ENCODE peak calls at places on chromosomes 12 and 14, in ten cellular contexts. D, L, W, F, Q, Y, I, B, X and O are unnamed samples.

GRCh38 chr12:124233846-124234620 is 60.9 kb upstream of the RFLNA start:
- DNase-seq in D (no peak), L (no peak), W (peak), F (no peak), Q (peak), Y (no peak), I (no peak), B (peak), X (no peak), O (peak)

GRCh38 chr12:67989184-67989965 is at the start of gene IFNG-AS1:
- DNase-seq in D (no peak), L (no peak), W (no peak), F (no peak), Q (no peak), Y (peak), I (no peak), B (no peak), X (no peak), O (no peak)

GRCh38 chr12:14873440-14874185 is 12.0 kb downstream of the MGP start:
- DNase-seq in D (peak), L (no peak), W (no peak), F (no peak), Q (no peak), Y (peak), I (no peak), B (no peak), X (no peak), O (no peak)

GRCh38 chr12:93777249-93777648 is 100.1 kb downstream of the CRADD start:
- DNase-seq in D (peak), L (no peak), W (peak), F (no peak), Q (peak), Y (no peak), I (no peak), B (peak), X (no peak), O (peak)

GRCh38 chr12:102948941-102949352 is 8.5 kb upstream of the ASCL1 start:
- DNase-seq in D (peak), L (no peak), W (peak), F (peak), Q (no peak), Y (peak), I (peak), B (peak), X (peak), O (peak)

GRCh38 chr14:105394714-105395537 is 3.4 kb upstream of the TEX22 start:
- DNase-seq in D (no peak), L (peak), W (no peak), F (no peak), Q (no peak), Y (no peak), I (no peak), B (no peak), X (no peak), O (no peak)

GRCh38 chr12:69442894-69443293 is 27.3 kb upstream of the FRS2 start:
- DNase-seq in D (peak), L (no peak), W (peak), F (no peak), Q (peak), Y (no peak), I (no peak), B (peak), X (peak), O (no peak)

GRCh38 chr14:92747701-92748258 is 647 bp downstream of the LGMN start:
- DNase-seq in D (no peak), L (no peak), W (peak), F (no peak), Q (peak), Y (peak), I (no peak), B (peak), X (peak), O (peak)

GRCh38 chr12:93347054-93347786 is 30.5 kb upstream of the NUDT4 start:
- DNase-seq in D (no peak), L (no peak), W (peak), F (no peak), Q (no peak), Y (no peak), I (no peak), B (no peak), X (no peak), O (no peak)

GRCh38 chr12:40106655-40107054 is 774 bp upstream of the SLC2A13 start:
- DNase-seq in D (no peak), L (no peak), W (no peak), F (no peak), Q (no peak), Y (no peak), I (no peak), B (no peak), X (peak), O (no peak)

GRCh38 chr12:49331360-49332222 is 5.4 kb downstream of the C1QL4 start:
- DNase-seq in D (peak), L (peak), W (peak), F (peak), Q (peak), Y (no peak), I (peak), B (peak), X (peak), O (peak)

GRCh38 chr12:128906485-128907137 is 53.3 kb downstream of the GLT1D1 start:
- DNase-seq in D (no peak), L (no peak), W (no peak), F (no peak), Q (no peak), Y (no peak), I (no peak), B (no peak), X (no peak), O (no peak)

GRCh38 chr12:92640686-92641085 is 62.1 kb upstream of the PLEKHG7 start:
- DNase-seq in D (peak), L (no peak), W (no peak), F (no peak), Q (no peak), Y (no peak), I (no peak), B (peak), X (no peak), O (peak)

GRCh38 chr12:29783773-29784666 is at the start of gene TMTC1:
- DNase-seq in D (peak), L (peak), W (peak), F (no peak), Q (peak), Y (peak), I (peak), B (peak), X (peak), O (peak)

GRCh38 chr14:76293923-76294322 is 82.0 kb upstream of the ESRRB start:
- DNase-seq in D (no peak), L (no peak), W (no peak), F (no peak), Q (no peak), Y (no peak), I (no peak), B (no peak), X (peak), O (no peak)

GRCh38 chr12:55034218-55034617 is 14.4 kb downstream of the NEUROD4 start:
- DNase-seq in D (no peak), L (no peak), W (no peak), F (no peak), Q (no peak), Y (no peak), I (peak), B (no peak), X (peak), O (no peak)

GRCh38 chr12:45216297-45216982 is 545 bp downstream of the ANO6 start:
- DNase-seq in D (peak), L (peak), W (peak), F (no peak), Q (peak), Y (peak), I (peak), B (peak), X (peak), O (peak)

GRCh38 chr12:91347686-91348085 is 165.1 kb upstream of the DCN start:
- DNase-seq in D (no peak), L (no peak), W (no peak), F (no peak), Q (no peak), Y (no peak), I (no peak), B (peak), X (no peak), O (peak)

GRCh38 chr12:118981285-118982201 is at the start of gene SRRM4:
- DNase-seq in D (no peak), L (peak), W (no peak), F (no peak), Q (no peak), Y (no peak), I (peak), B (peak), X (peak), O (no peak)

GRCh38 chr14:20516921-20517320 is 11.6 kb downstream of the RNASE10 start:
- DNase-seq in D (peak), L (no peak), W (peak), F (no peak), Q (peak), Y (no peak), I (no peak), B (peak), X (no peak), O (peak)

GRCh38 chr14:39060818-39061437 is 42.1 kb downstream of the SEC23A start:
- DNase-seq in D (no peak), L (no peak), W (no peak), F (no peak), Q (no peak), Y (peak), I (no peak), B (no peak), X (no peak), O (no peak)

GRCh38 chr14:73786632-73786941 is 65.0 kb upstream of the PTGR2 start:
- DNase-seq in D (peak), L (peak), W (peak), F (no peak), Q (no peak), Y (no peak), I (peak), B (peak), X (peak), O (peak)

GRCh38 chr12:97308576-97309198 is 153.9 kb upstream of the RMST start:
- DNase-seq in D (peak), L (no peak), W (peak), F (peak), Q (peak), Y (peak), I (no peak), B (peak), X (no peak), O (peak)

GRCh38 chr14:68955164-68955921 is 23.8 kb downstream of the ACTN1 start:
- DNase-seq in D (peak), L (peak), W (peak), F (no peak), Q (no peak), Y (no peak), I (no peak), B (peak), X (no peak), O (peak)

GRCh38 chr12:43332977-43333649 is 218.9 kb downstream of the ADAMTS20 start:
- DNase-seq in D (peak), L (no peak), W (peak), F (no peak), Q (peak), Y (no peak), I (no peak), B (peak), X (no peak), O (peak)

GRCh38 chr12:71567562-71567961 is 96.1 kb downstream of the ZFC3H1 start:
- DNase-seq in D (no peak), L (no peak), W (no peak), F (no peak), Q (no peak), Y (no peak), I (no peak), B (peak), X (no peak), O (no peak)

GRCh38 chr14:80456200-80456599 is 244.9 kb upstream of the DIO2 start:
- DNase-seq in D (peak), L (no peak), W (no peak), F (no peak), Q (peak), Y (no peak), I (no peak), B (peak), X (no peak), O (peak)

GRCh38 chr14:104132981-104133380 is 5.4 kb upstream of the KIF26A start:
- DNase-seq in D (no peak), L (peak), W (no peak), F (no peak), Q (no peak), Y (no peak), I (peak), B (no peak), X (peak), O (no peak)

GRCh38 chr14:100417466-100417865 is 94.3 kb downstream of the SLC25A47 start:
- DNase-seq in D (peak), L (no peak), W (peak), F (peak), Q (peak), Y (no peak), I (peak), B (peak), X (peak), O (peak)

GRCh38 chr12:115880238-115880637 is 397.3 kb downstream of the MED13L start:
- DNase-seq in D (no peak), L (no peak), W (no peak), F (no peak), Q (no peak), Y (no peak), I (no peak), B (no peak), X (no peak), O (no peak)

GRCh38 chr14:50955373-50956043 is 11.2 kb upstream of the PYGL start:
- DNase-seq in D (peak), L (peak), W (peak), F (peak), Q (peak), Y (no peak), I (peak), B (peak), X (peak), O (peak)

GRCh38 chr12:93706824-93707223 is 29.6 kb downstream of the CRADD start:
- DNase-seq in D (peak), L (no peak), W (no peak), F (no peak), Q (peak), Y (no peak), I (no peak), B (peak), X (no peak), O (no peak)

DNA sequence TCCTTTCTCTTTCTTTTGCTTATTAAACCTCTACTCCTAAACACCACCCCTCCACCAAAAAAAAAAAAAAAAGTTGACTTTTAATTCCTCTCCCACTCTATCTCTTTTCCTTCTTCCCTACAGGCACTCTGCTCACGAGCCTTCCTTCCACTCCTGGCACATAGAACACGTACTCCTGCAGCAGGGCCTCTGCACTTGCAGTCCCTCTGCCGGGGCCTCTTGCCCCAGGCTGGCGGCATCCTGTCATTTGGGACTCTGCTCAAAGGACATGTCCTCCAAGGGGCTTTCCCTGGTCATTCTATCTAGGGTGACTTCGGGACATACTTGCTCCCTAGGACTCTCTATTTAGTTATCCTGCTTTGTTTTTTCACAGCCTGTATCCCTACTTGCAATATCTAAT is 7.7 kb downstream of the FOS start:
- DNase-seq in D (no peak), L (no peak), W (no peak), F (no peak), Q (no peak), Y (no peak), I (peak), B (no peak), X (no peak), O (peak)
- H3K9ac ChIP-seq in D (no peak), L (no peak), W (no peak), F (no peak), Q (no peak), Y (no peak), I (no peak), B (no peak), X (no peak), O (no peak)

GRCh38 chr12:120590741-120591407 is 9.7 kb upstream of the POP5 start:
- DNase-seq in D (no peak), L (no peak), W (no peak), F (peak), Q (no peak), Y (no peak), I (no peak), B (no peak), X (peak), O (no peak)
- H3K9ac ChIP-seq in D (no peak), L (no peak), W (no peak), F (peak), Q (no peak), Y (no peak), I (no peak), B (no peak), X (no peak), O (no peak)

GRCh38 chr12:86712425-86712843 is 456.2 kb upstream of the MGAT4C start:
- DNase-seq in D (peak), L (no peak), W (peak), F (peak), Q (peak), Y (no peak), I (no peak), B (peak), X (no peak), O (peak)
- H3K9ac ChIP-seq in D (no peak), L (no peak), W (peak), F (peak), Q (peak), Y (no peak), I (no peak), B (no peak), X (no peak), O (peak)

DNA sequence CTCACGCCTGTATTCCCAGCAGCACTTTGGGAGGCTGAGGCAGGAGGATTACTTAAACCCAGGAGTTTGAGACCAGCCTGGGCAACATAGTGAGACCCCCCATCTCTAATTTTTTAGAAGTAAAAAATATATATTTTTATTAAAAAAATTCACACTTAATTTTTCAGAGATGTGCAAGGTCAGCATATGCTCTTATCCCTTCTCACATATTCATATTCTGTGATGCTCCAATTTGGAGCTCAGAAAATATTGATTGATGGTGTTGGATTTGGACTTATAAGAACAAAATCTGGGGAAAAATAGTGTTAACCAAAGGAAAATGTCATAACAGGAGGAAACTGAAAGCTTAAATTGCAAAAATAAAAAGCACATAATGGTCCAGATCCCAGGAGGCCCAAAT is 9.7 kb downstream of the RAN start:
- DNase-seq in D (no peak), L (no peak), W (no peak), F (no peak), Q (no peak), Y (no peak), I (no peak), B (no peak), X (no peak), O (no peak)
- H3K9ac ChIP-seq in D (no peak), L (no peak), W (no peak), F (no peak), Q (no peak), Y (no peak), I (no peak), B (no peak), X (no peak), O (no peak)

GRCh38 chr12:47903151-47903611 is 1.6 kb downstream of the VDR start:
- DNase-seq in D (peak), L (no peak), W (no peak), F (no peak), Q (peak), Y (peak), I (no peak), B (peak), X (peak), O (peak)

GRCh38 chr12:47904647-47905312 is at the start of gene VDR:
- DNase-seq in D (peak), L (peak), W (peak), F (peak), Q (peak), Y (peak), I (peak), B (peak), X (peak), O (peak)

GRCh38 chr12:47905313-47905730 is 528 bp upstream of the VDR start:
- DNase-seq in D (no peak), L (peak), W (no peak), F (no peak), Q (no peak), Y (no peak), I (peak), B (peak), X (peak), O (peak)

GRCh38 chr12:47902131-47902639 is 2.6 kb downstream of the VDR start:
- DNase-seq in D (no peak), L (no peak), W (no peak), F (no peak), Q (no peak), Y (no peak), I (no peak), B (no peak), X (peak), O (no peak)

DNA sequence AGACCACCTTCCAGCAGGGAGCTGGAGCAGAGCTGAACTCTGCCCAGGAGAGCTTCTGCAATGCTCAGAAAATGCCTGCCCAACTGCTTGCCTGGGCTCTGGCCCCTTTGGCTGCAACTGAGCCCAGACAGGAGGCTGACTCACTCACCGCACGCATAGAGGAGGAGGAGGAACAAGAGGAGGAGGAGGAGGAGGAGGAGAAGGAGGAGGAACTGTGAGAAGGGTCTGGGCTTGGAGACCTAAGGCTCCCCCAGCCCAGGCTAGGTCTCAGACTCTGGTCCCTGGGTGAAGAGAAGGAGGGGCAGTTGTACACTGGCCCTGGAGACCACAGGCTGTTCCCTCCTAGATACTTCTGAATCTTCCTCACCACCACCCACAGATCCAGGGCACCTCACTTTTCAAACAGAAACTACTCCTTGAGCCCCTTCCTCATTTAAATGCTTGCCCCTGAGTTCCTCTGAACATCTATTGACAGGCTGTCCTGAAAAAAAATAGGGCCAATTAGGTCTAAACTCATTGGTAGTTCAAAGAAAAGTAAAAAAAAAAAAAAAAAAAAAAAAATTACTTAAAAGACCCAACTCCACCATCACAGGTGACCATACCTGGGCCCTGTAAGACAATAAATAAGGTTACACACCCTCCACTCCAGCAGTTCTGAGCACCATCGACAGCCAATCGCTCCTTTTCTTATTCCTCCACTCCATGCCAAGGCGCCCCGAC is 707 bp downstream of the VDR start:
- DNase-seq in D (peak), L (peak), W (peak), F (peak), Q (peak), Y (peak), I (peak), B (peak), X (peak), O (peak)
- H3K9ac ChIP-seq in D (peak), L (peak), W (no peak), F (peak), Q (peak), Y (peak), I (no peak), B (peak), X (no peak), O (peak)

DNA sequence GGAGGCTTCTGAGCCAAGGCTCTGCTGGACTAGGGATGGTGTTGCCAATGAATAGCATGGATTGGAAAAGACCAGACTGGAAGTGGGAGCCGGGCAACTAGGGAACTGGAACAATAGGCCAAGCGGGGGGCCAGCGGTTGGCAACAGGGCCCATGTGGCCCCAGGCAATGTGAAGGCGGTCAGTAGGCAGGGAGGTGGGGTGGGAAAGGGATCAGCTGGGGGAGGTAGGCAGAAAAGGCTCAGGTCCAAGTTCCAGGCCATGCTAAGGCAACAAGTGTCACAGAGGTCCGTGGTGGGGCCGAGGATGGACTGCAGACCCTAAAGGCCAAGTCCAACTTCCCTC is 14.9 kb upstream of the MLXIP start:
- DNase-seq in D (no peak), L (no peak), W (no peak), F (peak), Q (no peak), Y (no peak), I (peak), B (no peak), X (no peak), O (no peak)
- H3K9ac ChIP-seq in D (peak), L (peak), W (peak), F (peak), Q (peak), Y (no peak), I (no peak), B (no peak), X (no peak), O (peak)